ENCODE peak calls at places on chromosomes 11 and 22, in ten cellular contexts. X is PC-9; H is MG63; W is PC-3; S is A673; U is cardiac muscle cell; J is A549; C is heart left ventricle; Z is CD4-positive, CD25-positive, alpha-beta regulatory T cell; Y is mesenchymal stem cell. M is an unnamed sample.

GRCh38 chr22:45425531-45426265 is 12.2 kb downstream of the RIBC2 start:
- DNase-seq in Y (no peak), Z (no peak), W (no peak), U (no peak), H (no peak), X (no peak), J (no peak), C (no peak), S (no peak), M (no peak)

GRCh38 chr11:86629070-86629706 is 43.2 kb downstream of the ME3 start:
- DNase-seq in C (peak; percentile 45), X (no peak), H (no peak), Z (no peak), Y (peak; percentile 79), W (no peak), J (no peak), S (no peak), U (no peak), M (no peak)

GRCh38 chr11:112760378-112761060 is 200.7 kb upstream of the NCAM1 start:
- DNase-seq in C (no peak), U (no peak), X (no peak), W (no peak), S (no peak), J (no peak), Y (no peak), H (no peak), Z (no peak), M (no peak)

GRCh38 chr11:47511927-47512326 is 41.0 kb downstream of the CELF1 start:
- DNase-seq in W (no peak), H (no peak), C (no peak), J (no peak), Z (no peak), U (no peak), S (no peak), Y (peak; percentile 54), X (no peak), M (no peak)

GRCh38 chr11:111456859-111457730 is 55.1 kb downstream of the BTG4 start:
- DNase-seq in J (no peak), U (no peak), S (no peak), X (no peak), Z (no peak), C (no peak), Y (no peak), W (no peak), H (no peak), M (no peak)

GRCh38 chr11:8329961-8330361 is 66.3 kb upstream of the LMO1 start:
- DNase-seq in U (no peak), J (no peak), Y (no peak), C (peak; percentile 44), W (no peak), H (no peak), X (no peak), Z (no peak), S (peak; percentile 88), M (peak; percentile 69)

GRCh38 chr11:3047637-3048036 is 9.6 kb downstream of the CARS1 start:
- DNase-seq in U (no peak), J (no peak), X (no peak), S (no peak), H (no peak), Z (no peak), Y (no peak), C (no peak), W (no peak), M (no peak)

GRCh38 chr11:120236169-120237107 is 3.5 kb upstream of the POU2F3 start:
- DNase-seq in Z (no peak), Y (peak; percentile 20), C (no peak), W (peak; percentile 71), X (peak; percentile 95), H (no peak), U (no peak), J (no peak), S (peak; percentile 58), M (no peak)

GRCh38 chr22:50672471-50673230 is at the start of gene SHANK3:
- DNase-seq in Y (no peak), U (no peak), C (peak; percentile 85), H (no peak), S (no peak), W (no peak), J (no peak), Z (no peak), X (peak; percentile 22), M (no peak)
- H3K4me3 ChIP-seq in Y (no peak within 1 kb of the TSS), U (peak within 1 kb of the TSS; percentile 44), C (peak within 1 kb of the TSS; percentile 45), H (no peak within 1 kb of the TSS), S (peak within 1 kb of the TSS; percentile 47), W (no peak within 1 kb of the TSS), J (peak within 1 kb of the TSS; percentile 58), Z (no peak within 1 kb of the TSS), X (peak within 1 kb of the TSS; percentile 18), M (no peak within 1 kb of the TSS)

DNA sequence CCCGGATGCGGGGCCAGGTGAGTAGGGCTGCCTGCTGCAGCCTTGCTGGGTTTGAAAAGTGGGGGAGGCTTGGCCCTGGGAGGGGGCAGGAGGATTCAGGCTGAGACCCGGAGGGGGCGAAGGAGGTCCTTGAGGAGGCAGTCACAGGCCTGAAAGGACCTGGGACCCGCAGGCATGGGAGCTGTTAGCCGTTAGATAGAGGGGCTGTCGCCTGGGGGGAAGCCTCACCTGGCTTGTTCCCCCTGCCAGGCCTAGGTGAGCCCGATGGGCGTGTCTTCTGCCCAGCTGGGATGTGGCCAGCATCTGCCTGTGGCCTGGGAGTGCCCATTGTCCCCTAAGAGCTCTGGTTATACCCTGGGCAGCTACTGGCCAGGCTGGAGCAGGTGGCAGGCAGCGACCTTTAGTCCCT is 1.8 kb upstream of the DUSP8 start:
- DNase-seq in J (no peak), S (no peak), Y (no peak), Z (no peak), W (peak; percentile 53), U (no peak), C (no peak), H (no peak), X (peak; percentile 47), M (no peak)
- H3K4me3 ChIP-seq in J (peak overlapping the region; percentile 74), S (no peak overlapping the region), Y (no peak overlapping the region), Z (peak overlapping the region; percentile 44), W (peak overlapping the region; percentile 67), U (peak overlapping the region; percentile 35), C (no peak overlapping the region), H (no peak overlapping the region), X (peak overlapping the region; percentile 52), M (no peak overlapping the region)

DNA sequence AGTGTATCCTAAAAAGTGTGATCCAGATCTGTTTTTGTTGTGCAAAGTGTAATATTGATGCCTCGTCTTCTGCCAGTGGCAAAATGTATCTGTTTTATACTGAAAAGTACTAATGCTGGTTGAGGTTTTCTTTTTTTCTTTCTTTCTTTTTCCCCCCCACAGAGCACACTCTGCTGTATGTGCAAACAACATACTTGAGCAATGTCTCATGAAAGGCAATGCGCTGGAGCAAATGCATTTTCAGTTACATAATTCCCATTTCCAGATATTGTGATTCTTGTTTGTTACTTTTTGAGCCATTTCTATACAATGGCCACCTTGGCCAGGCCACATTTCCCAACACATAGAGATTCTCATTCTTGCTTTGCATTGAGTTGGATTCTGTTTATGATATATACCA is 64.1 kb downstream of the SLC36A4 start:
- DNase-seq in Y (peak; percentile 43), Z (no peak), C (no peak), H (peak; percentile 4), S (no peak), J (no peak), W (no peak), X (no peak), U (no peak), M (no peak)
- H3K4me3 ChIP-seq in Y (no peak overlapping the region), Z (no peak overlapping the region), C (no peak overlapping the region), H (no peak overlapping the region), S (no peak overlapping the region), J (no peak overlapping the region), W (no peak overlapping the region), X (no peak overlapping the region), U (no peak overlapping the region), M (no peak overlapping the region)

GRCh38 chr11:10307022-10307410 is 2.1 kb downstream of the ADM start:
- DNase-seq in Z (no peak), C (no peak), W (peak; percentile 89), S (no peak), Y (no peak), X (peak; percentile 83), J (peak; percentile 76), H (no peak), U (no peak), M (no peak)
- H3K4me3 ChIP-seq in Z (peak overlapping the region; percentile 55), C (peak overlapping the region; percentile 68), W (peak overlapping the region; percentile 93), S (peak overlapping the region; percentile 73), Y (peak overlapping the region; percentile 91), X (peak overlapping the region; percentile 87), J (peak overlapping the region; percentile 75), H (peak overlapping the region; percentile 92), U (peak overlapping the region; percentile 68), M (no peak overlapping the region)

GRCh38 chr11:70398834-70399680 is 728 bp downstream of the CTTN start:
- DNase-seq in Y (no peak), J (no peak), H (no peak), S (no peak), C (no peak), Z (no peak), X (no peak), W (no peak), U (peak; percentile 12), M (no peak)

GRCh38 chr11:70400643-70401042 is 2.3 kb downstream of the CTTN start:
- DNase-seq in Y (no peak), S (no peak), X (no peak), H (no peak), C (no peak), W (no peak), J (no peak), U (no peak), Z (no peak), M (no peak)

GRCh38 chr11:70397336-70397982 is 870 bp upstream of the CTTN start:
- DNase-seq in U (peak; percentile 31), Y (no peak), Z (no peak), C (no peak), H (no peak), W (no peak), S (peak; percentile 42), X (no peak), J (no peak), M (peak; percentile 28)

GRCh38 chr11:70397983-70398833 is at the start of gene CTTN:
- DNase-seq in Y (peak; percentile 89), W (peak; percentile 88), X (peak; percentile 84), S (peak; percentile 94), C (peak; percentile 90), U (peak; percentile 91), H (peak; percentile 91), Z (peak; percentile 47), J (peak; percentile 92), M (peak; percentile 89)

GRCh38 chr11:70399681-70400112 is 1.4 kb downstream of the CTTN start:
- DNase-seq in C (peak; percentile 87), J (peak; percentile 94), H (peak; percentile 95), W (peak; percentile 99), U (peak; percentile 43), X (peak; percentile 95), Z (no peak), Y (peak; percentile 98), S (peak; percentile 38), M (no peak)
- H3K4me3 ChIP-seq in C (peak overlapping the region; percentile 95), J (peak overlapping the region; percentile 96), H (peak overlapping the region; percentile 85), W (peak overlapping the region; percentile 73), U (peak overlapping the region; percentile 96), X (peak overlapping the region; percentile 71), Z (no peak overlapping the region), Y (peak overlapping the region; percentile 93), S (peak overlapping the region; percentile 90), M (no peak overlapping the region)

M was measured in SJCRH30.